ENCODE peak calls at places on chromosomes 5 and 9, in four cellular contexts. Q, H, L and U are unnamed samples.

GRCh38 chr9:37840560-37841194 is 40.1 kb downstream of the DCAF10 start:
- DNase-seq in Q (no peak), H (no peak), L (no peak), U (no peak)

GRCh38 chr5:79774171-79774854 is 84.7 kb downstream of the CMYA5 start:
- DNase-seq in Q (no peak), H (no peak), L (no peak), U (peak)

GRCh38 chr9:78666818-78667429 is 370.0 kb downstream of the PSAT1 start:
- DNase-seq in Q (no peak), H (no peak), L (no peak), U (no peak)

GRCh38 chr5:113274836-113275414 is 159.9 kb downstream of the TSSK1B start:
- DNase-seq in Q (no peak), H (no peak), L (no peak), U (no peak)

GRCh38 chr5:61329729-61330128 is 2.3 kb upstream of the ZSWIM6 start:
- DNase-seq in Q (no peak), H (no peak), L (no peak), U (no peak)

GRCh38 chr5:19886123-19886921 is 101.7 kb downstream of the CDH18 start:
- DNase-seq in Q (no peak), H (no peak), L (no peak), U (no peak)

GRCh38 chr5:133831506-133832224 is 136.8 kb downstream of the C5orf15 start:
- DNase-seq in Q (no peak), H (no peak), L (no peak), U (no peak)

GRCh38 chr9:74875656-74876055 is 12.1 kb downstream of the TRPM6 start:
- DNase-seq in Q (no peak), H (no peak), L (no peak), U (no peak)

GRCh38 chr5:116063950-116064349 is 20.9 kb upstream of the COMMD10 start:
- DNase-seq in Q (no peak), H (no peak), L (no peak), U (no peak)

GRCh38 chr5:111502976-111503375 is 9.4 kb downstream of the STARD4 start:
- DNase-seq in Q (no peak), H (no peak), L (no peak), U (no peak)

GRCh38 chr5:149049371-149049781 is 13.5 kb downstream of the SH3TC2 start:
- DNase-seq in Q (no peak), H (no peak), L (no peak), U (no peak)

GRCh38 chr5:4555739-4556285 is 584.3 kb upstream of the ADAMTS16 start:
- DNase-seq in Q (no peak), H (no peak), L (no peak), U (no peak)

GRCh38 chr5:149450199-149450598 is 71.1 kb upstream of the IL17B start:
- DNase-seq in Q (peak), H (peak), L (no peak), U (peak)

GRCh38 chr5:141664733-141665461 is 13.7 kb upstream of the FCHSD1 start:
- DNase-seq in Q (peak), H (peak), L (peak), U (peak)

GRCh38 chr9:116717150-116717549 is 30.0 kb downstream of the TRIM32 start:
- DNase-seq in Q (no peak), H (no peak), L (no peak), U (no peak)

GRCh38 chr9:68895741-68896478 is 118.0 kb downstream of the PRKACG start:
- DNase-seq in Q (no peak), H (no peak), L (no peak), U (no peak)

GRCh38 chr5:16727937-16728336 is 111.1 kb upstream of the RETREG1 start:
- DNase-seq in Q (peak), H (peak), L (no peak), U (no peak)

DNA sequence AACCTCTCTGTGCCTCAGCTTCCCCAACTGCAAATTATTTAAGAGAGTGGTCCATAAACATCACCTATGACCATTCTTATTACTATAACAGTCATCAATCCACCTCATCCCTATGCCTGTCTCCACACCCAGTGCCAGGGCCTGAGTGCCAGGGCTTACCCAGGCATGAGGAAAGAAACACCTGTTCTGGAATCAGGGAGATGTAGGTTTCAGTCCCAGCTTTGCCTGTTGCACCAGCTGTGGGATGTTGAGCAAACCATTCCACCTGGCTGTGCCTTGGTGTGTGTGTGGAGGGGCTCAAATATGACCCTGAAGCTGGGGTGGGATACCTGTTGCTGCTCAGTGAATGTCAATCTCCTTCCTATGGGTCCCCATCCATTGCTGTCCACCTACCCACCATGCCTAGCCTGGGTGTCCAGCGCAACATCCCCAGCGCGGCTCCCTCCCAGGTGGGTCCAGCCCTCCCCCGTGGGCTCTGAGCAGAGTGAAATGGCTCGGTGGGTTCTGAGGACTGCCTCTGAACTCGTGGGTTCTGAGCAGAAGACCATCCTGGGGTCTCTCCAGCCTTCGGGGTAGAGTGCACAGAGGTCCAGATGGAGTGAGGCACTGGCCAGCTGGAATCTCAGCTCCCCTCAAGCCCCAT is 16.3 kb downstream of the AKNA start:
- DNase-seq in Q (peak), H (no peak), L (no peak), U (no peak)
- H3K27ac ChIP-seq in Q (peak), H (no peak), L (peak), U (peak)

DNA sequence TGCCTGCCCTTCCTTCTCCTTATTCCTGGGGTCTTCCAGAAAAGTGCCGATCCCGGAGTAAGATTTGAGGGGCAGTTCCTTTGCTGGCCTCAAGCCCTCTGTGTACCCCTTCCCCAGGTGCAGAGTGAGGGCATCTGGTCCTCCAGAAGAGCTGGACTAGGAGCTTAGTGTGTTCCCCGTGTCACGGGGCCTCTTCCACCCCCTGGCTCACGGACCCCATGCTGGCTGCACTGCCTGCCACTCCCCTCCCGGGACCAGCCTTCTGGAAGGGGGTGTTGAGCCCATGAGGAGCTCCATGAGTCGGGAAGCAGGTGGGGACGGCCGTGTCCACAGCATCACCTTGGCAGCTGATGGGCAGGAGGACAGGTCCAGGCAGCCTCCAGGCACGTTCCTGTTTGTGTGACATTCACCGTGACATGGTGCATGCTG is 6.1 kb upstream of the LCN1 start:
- DNase-seq in Q (peak), H (peak), L (no peak), U (no peak)
- H3K27ac ChIP-seq in Q (no peak), H (no peak), L (no peak), U (no peak)

DNA sequence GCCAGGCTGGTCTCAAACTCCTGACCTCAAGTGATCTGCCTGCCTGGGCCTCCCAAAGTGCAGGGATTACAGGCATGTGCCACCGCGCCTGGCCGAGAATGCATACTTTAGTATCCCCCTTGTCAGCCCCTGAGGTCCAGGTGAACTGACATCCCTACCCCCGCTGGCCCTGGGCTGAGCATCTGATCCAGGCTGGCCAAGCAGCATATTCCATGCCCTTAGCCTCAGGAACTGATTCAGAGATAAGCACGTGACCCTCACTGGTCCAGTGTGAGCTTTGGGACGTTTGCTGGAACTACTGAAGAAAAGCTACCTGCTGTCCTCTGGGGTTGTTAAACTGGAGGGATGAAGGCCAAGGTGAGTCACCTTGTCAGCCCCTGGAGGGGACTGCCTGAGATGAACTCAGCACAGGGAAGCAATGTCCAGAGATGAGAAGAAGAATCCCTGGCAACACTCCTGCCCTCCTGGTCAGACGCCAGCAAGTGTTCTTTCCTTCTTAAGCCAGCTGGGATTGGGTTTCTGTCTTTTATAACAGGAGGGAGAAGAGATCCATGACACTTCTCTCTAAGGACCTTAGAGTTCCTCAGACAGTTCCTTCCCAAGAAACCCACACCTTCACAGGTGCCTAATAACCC is 59.1 kb upstream of the FBXW11 start:
- DNase-seq in Q (no peak), H (no peak), L (no peak), U (peak)
- H3K27ac ChIP-seq in Q (peak), H (no peak), L (peak), U (no peak)

DNA sequence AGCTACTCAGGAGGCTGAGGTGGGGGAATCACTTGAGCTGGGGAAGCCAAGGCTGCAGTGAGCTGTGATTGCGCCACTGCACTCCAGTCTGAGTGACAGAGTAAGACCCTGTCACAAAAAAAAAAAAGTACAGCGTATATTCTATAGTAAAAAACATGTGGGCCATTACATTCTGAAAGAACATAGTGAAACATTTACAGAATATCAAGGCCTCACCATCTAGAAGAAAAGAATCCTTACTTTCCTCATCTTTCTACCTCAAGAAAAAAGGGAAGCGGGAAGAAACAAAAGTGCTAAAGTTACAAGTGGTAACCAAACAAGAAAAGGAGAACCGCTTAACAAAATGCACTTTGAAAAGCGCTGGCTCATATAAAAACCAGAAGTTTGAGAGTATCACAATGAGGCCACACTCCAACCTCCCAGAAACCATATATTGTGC is 5.7 kb upstream of the SYK start:
- DNase-seq in Q (no peak), H (no peak), L (no peak), U (no peak)
- H3K27ac ChIP-seq in Q (no peak), H (no peak), L (no peak), U (no peak)

GRCh38 chr5:10364186-10364689 is 10.7 kb downstream of the MARCHF6 start:
- DNase-seq in Q (no peak), H (no peak), L (no peak), U (no peak)

GRCh38 chr5:10363519-10364185 is 10.2 kb downstream of the MARCHF6 start:
- DNase-seq in Q (no peak), H (no peak), L (no peak), U (no peak)

GRCh38 chr5:10366310-10367297 is 13.1 kb downstream of the MARCHF6 start:
- DNase-seq in Q (no peak), H (peak), L (no peak), U (no peak)

GRCh38 chr5:10367586-10367985 is 14.1 kb downstream of the MARCHF6 start:
- DNase-seq in Q (no peak), H (no peak), L (no peak), U (no peak)

DNA sequence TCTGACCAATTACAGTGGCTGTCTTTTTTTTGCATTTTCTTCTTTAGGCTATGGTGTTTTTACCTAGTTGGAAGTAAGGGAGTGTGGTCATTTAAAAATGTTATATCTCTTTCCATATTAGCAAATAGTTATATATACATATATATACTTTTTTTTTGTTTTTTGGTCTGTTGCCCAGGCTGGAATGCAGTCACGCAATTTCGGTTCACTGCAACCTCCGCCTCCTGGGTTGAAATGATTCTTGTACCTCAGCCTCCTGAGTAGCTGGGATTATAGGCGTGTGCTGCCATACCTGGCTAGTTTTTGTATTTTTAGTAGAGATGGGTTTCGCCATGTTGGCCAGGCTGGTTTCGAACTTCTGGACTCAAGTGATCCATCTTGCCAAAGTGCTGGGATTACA is 12.3 kb downstream of the MARCHF6 start:
- DNase-seq in Q (no peak), H (no peak), L (no peak), U (no peak)
- H3K27ac ChIP-seq in Q (peak), H (no peak), L (no peak), U (no peak)

DNA sequence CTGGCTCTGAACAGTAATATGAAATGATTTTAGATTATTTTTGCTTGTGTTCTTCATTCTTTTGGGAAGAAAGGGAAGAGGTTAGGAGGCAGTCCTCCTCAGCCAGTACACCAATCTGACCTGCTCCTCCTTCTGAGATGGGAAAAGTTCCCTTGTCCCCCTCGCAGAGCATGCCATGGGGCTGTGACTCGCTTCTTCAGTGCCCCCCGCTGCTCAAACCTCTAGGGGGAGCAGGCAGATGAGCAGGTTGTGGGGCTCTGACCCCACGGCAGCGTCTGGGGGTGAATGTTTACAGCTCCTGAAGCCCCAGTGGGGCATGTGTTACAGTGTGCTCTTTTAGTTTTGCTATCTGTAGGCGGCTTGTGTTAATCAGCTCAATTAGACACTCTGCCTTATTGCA is 50.9 kb upstream of the KLF9 start:
- DNase-seq in Q (no peak), H (no peak), L (no peak), U (no peak)
- H3K27ac ChIP-seq in Q (no peak), H (no peak), L (no peak), U (no peak)

GRCh38 chr9:129339539-129340157 is 161.6 kb upstream of the IER5L start:
- DNase-seq in Q (no peak), H (no peak), L (no peak), U (no peak)

GRCh38 chr9:129337287-129338140 is 159.5 kb upstream of the IER5L start:
- DNase-seq in Q (no peak), H (no peak), L (no peak), U (no peak)

GRCh38 chr9:129340427-129341196 is 162.6 kb upstream of the IER5L start:
- DNase-seq in Q (no peak), H (no peak), L (no peak), U (no peak)

GRCh38 chr9:129336601-129337286 is 158.7 kb upstream of the IER5L start:
- DNase-seq in Q (no peak), H (peak), L (no peak), U (no peak)

DNA sequence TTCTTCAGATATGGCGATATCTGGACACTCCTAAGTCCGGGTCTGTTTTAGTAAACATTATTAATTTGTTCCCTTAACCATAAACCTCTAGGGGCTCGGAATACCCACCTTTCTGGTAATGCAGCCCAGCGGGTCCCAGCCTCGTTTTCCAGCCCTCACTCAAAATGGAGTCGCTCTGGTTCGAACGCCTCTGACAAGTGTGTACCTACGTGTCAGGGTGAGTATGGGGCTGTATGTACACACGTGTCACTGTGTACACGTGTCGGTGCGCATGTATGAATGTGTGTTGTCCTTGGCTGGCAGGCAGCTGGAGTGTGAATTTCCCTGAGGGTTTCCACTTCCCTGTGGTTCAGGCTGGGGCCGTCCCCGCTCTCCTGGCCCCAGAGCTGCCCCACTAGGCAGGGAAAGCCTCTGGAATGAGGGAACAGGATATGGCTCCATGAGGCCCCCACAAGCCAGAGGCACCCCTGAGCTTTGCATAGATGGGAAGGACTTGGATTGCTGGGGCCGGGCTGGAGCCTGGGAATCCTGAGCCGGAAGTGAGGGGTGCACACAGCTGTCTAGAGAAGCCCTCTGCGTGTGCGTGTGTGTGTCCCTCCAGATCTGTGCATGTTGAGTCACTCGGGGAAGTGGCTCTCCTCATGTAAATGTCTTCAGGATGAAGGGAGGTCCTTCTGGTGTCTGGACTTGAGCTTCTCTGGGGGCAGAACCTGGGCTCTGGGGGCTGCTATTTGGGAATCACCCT is 160.8 kb upstream of the IER5L start:
- DNase-seq in Q (no peak), H (peak), L (no peak), U (no peak)
- H3K27ac ChIP-seq in Q (peak), H (peak), L (no peak), U (no peak)